ENCODE peak calls at places on chromosome 4, in nine cellular contexts. N is fibroblast of mammary gland; B is fibroblast of villous mesenchyme; W is hypothalamus; T is H9; L is NCI-H1105; O is stimulated activated CD4-positive, alpha-beta T cell treated with anti-CD3 and anti-CD28 coated beads, Interleukin-2, amount 100 ng/mL, for 48 hours; F is dermis microvascular lymphatic vessel endothelial cell; I is NCI-H69. D is an unnamed sample.
A peak's percentile ranks its signal among the peaks of the same experiment; 100 is the strongest.

GRCh38 chr4:140637836-140638235 is 69.1 kb upstream of the UCP1 start:
- DNase-seq in I (peak; percentile 55), L (no peak), T (peak; percentile 41), F (peak; percentile 56), O (peak; percentile 22), W (no peak), N (peak; percentile 37), B (peak; percentile 24), D (peak; percentile 30)

GRCh38 chr4:5992171-5993062 is 25.8 kb downstream of the C4orf50 start:
- DNase-seq in I (peak; percentile 48), F (no peak), B (no peak), L (peak; percentile 41), T (peak; percentile 20), W (no peak), N (no peak), O (no peak), D (no peak)

GRCh38 chr4:41514765-41515481 is 23.0 kb upstream of the LIMCH1 start:
- DNase-seq in I (no peak), N (no peak), F (no peak), W (no peak), T (no peak), B (no peak), L (no peak), O (no peak), D (no peak)

GRCh38 chr4:141329174-141329569 is 108.5 kb downstream of the ZNF330 start:
- DNase-seq in F (no peak), I (no peak), T (no peak), L (no peak), W (no peak), O (no peak), B (peak; percentile 97), N (peak; percentile 92), D (no peak)

GRCh38 chr4:2651546-2651945 is 104.6 kb downstream of the TNIP2 start:
- DNase-seq in W (no peak), L (no peak), F (no peak), T (no peak), N (no peak), I (no peak), B (no peak), O (no peak), D (no peak)

GRCh38 chr4:109683621-109684253 is 19.5 kb downstream of the CASP6 start:
- DNase-seq in W (no peak), F (no peak), B (no peak), I (no peak), O (no peak), L (no peak), T (no peak), N (no peak), D (no peak)

GRCh38 chr4:15738877-15739276 is 36.0 kb downstream of the BST1 start:
- DNase-seq in I (no peak), B (no peak), L (no peak), W (peak; percentile 57), O (no peak), N (no peak), T (no peak), F (no peak), D (no peak)

GRCh38 chr4:8148159-8148558 is 10.5 kb downstream of the ABLIM2 start:
- DNase-seq in O (no peak), F (no peak), L (no peak), I (no peak), N (no peak), T (no peak), B (no peak), W (no peak), D (no peak)

GRCh38 chr4:87025614-87026041 is 90.8 kb downstream of the AFF1 start:
- DNase-seq in F (no peak), B (no peak), I (peak; percentile 32), T (no peak), L (no peak), O (no peak), N (no peak), W (no peak), D (no peak)

GRCh38 chr4:97468272-97468671 is 675.0 kb downstream of the STPG2 start:
- DNase-seq in F (no peak), L (no peak), O (no peak), I (no peak), T (no peak), W (no peak), N (no peak), B (no peak), D (no peak)

GRCh38 chr4:2941138-2942036 is 21.8 kb downstream of the NOP14 start:
- DNase-seq in I (no peak), N (no peak), O (no peak), L (no peak), B (no peak), F (no peak), W (no peak), T (no peak), D (no peak)

GRCh38 chr4:25915359-25915716 is 1.3 kb downstream of the SMIM20 start:
- DNase-seq in B (peak; percentile 36), W (no peak), F (no peak), T (no peak), N (peak; percentile 86), O (no peak), I (peak; percentile 65), L (no peak), D (no peak)

GRCh38 chr4:162700815-162701361 is 465.8 kb downstream of the NAF1 start:
- DNase-seq in F (no peak), B (no peak), O (no peak), L (no peak), T (no peak), N (no peak), W (no peak), I (no peak), D (no peak)

GRCh38 chr4:3302786-3303444 is 10.1 kb downstream of the RGS12 start:
- DNase-seq in F (no peak), I (no peak), O (no peak), T (peak; percentile 25), W (no peak), N (no peak), B (no peak), L (no peak), D (no peak)

GRCh38 chr4:185395255-185395955 is at the start of gene LRP2BP:
- DNase-seq in L (peak; percentile 47), T (no peak), B (peak; percentile 44), N (peak; percentile 97), O (no peak), W (no peak), F (peak; percentile 26), I (no peak), D (no peak)

GRCh38 chr4:84503495-84504437 is 4.7 kb upstream of the NKX6-1 start:
- DNase-seq in T (no peak), O (no peak), B (peak; percentile 66), L (peak; percentile 30), N (peak; percentile 76), W (peak; percentile 9), F (peak; percentile 74), I (peak; percentile 61), D (peak; percentile 67)

GRCh38 chr4:40157444-40157843 is 39.4 kb upstream of the RHOH start:
- DNase-seq in B (peak; percentile 56), T (no peak), W (no peak), N (no peak), I (no peak), L (no peak), O (no peak), F (no peak), D (no peak)

GRCh38 chr4:113823291-113823659 is 61.7 kb upstream of the CAMK2D start:
- DNase-seq in B (no peak), T (no peak), F (no peak), W (no peak), N (peak; percentile 52), L (no peak), O (no peak), I (no peak), D (no peak)

GRCh38 chr4:79865253-79865652 is 207.8 kb downstream of the ANTXR2 start:
- DNase-seq in O (no peak), B (no peak), L (no peak), F (no peak), I (peak; percentile 44), T (no peak), N (peak; percentile 61), W (no peak), D (no peak)

GRCh38 chr4:149203256-149204001 is 612.2 kb downstream of the IQCM start:
- DNase-seq in L (no peak), B (no peak), W (no peak), T (no peak), F (no peak), I (no peak), O (no peak), N (peak; percentile 21), D (peak; percentile 7)

GRCh38 chr4:22593933-22594332 is 78.1 kb upstream of the ADGRA3 start:
- DNase-seq in I (no peak), B (no peak), L (no peak), F (no peak), O (no peak), W (peak; percentile 52), N (peak; percentile 1), T (no peak), D (no peak)

GRCh38 chr4:82489987-82490386 is 59.6 kb downstream of the ENOPH1 start:
- DNase-seq in B (no peak), T (no peak), F (no peak), I (no peak), N (no peak), W (no peak), L (no peak), O (no peak), D (no peak)

GRCh38 chr4:146369446-146369845 is 152.3 kb downstream of the SLC10A7 start:
- DNase-seq in B (peak; percentile 19), L (no peak), O (no peak), T (no peak), I (no peak), N (peak; percentile 6), F (peak; percentile 61), W (no peak), D (no peak)